ENCODE peak calls at places on chromosomes 4 and X, in eight cellular contexts. R is nephron progenitor cell; T is T-helper 9 cell; L is activated CD4-positive, alpha-beta T cell treated with anti-CD3 and anti-CD28 coated beads, Interleukin-2, amount 10 ng/mL, durations not matched to agents 7 days and 5 days; V is Calu3; M is neural progenitor cell; N is NCI-H1694; B is effector memory CD4-positive, alpha-beta T cell. X is an unnamed sample.

GRCh38 chrX:1153940-1154339 is 58.5 kb downstream of the CRLF2 start:
- DNase-seq in L (no peak), R (no peak), T (no peak), M (no peak), N (no peak), V (no peak), B (no peak), X (peak)

GRCh38 chr4:95462946-95463345 is 85.8 kb downstream of the UNC5C start:
- DNase-seq in L (no peak), M (no peak), T (no peak), R (no peak), N (no peak), B (no peak), V (no peak), X (no peak)

GRCh38 chr4:7289619-7290018 is 97.3 kb downstream of the SORCS2 start:
- DNase-seq in V (no peak), T (no peak), L (no peak), B (no peak), N (no peak), M (no peak), R (no peak), X (no peak)

GRCh38 chr4:25970691-25971427 is 56.8 kb downstream of the SMIM20 start:
- DNase-seq in V (peak), T (no peak), B (no peak), R (no peak), L (no peak), N (no peak), M (peak), X (peak)

GRCh38 chr4:142350886-142351285 is 495.2 kb downstream of the INPP4B start:
- DNase-seq in T (no peak), R (no peak), V (no peak), B (no peak), L (no peak), N (no peak), M (no peak), X (no peak)

GRCh38 chrX:8755116-8755515 is 23.2 kb upstream of the ANOS1 start:
- DNase-seq in M (peak), V (no peak), N (no peak), L (no peak), B (no peak), R (no peak), T (no peak), X (peak)

GRCh38 chr4:105092356-105092755 is 54.3 kb upstream of the TET2 start:
- DNase-seq in M (no peak), T (no peak), B (no peak), L (no peak), V (no peak), N (no peak), R (no peak), X (no peak)

GRCh38 chr4:53908661-53909078 is 155.7 kb downstream of the CHIC2 start:
- DNase-seq in N (peak), M (peak), R (peak), V (peak), L (peak), T (no peak), B (no peak), X (no peak)

GRCh38 chr4:182478475-182478874 is 235.3 kb downstream of the TENM3 start:
- DNase-seq in V (no peak), T (no peak), M (peak), B (no peak), L (no peak), N (peak), R (no peak), X (no peak)

GRCh38 chr4:100366213-100366612 is 151.6 kb downstream of the EMCN start:
- DNase-seq in M (no peak), R (no peak), N (no peak), L (no peak), V (no peak), T (no peak), B (no peak), X (peak)

GRCh38 chr4:70838972-70839536 is 636 bp downstream of the GRSF1 start:
- DNase-seq in M (peak), B (peak), V (peak), T (peak), R (peak), L (peak), N (no peak), X (peak)

GRCh38 chr4:186846426-186846825 is 122.8 kb upstream of the FAT1 start:
- DNase-seq in V (no peak), M (no peak), R (no peak), L (no peak), N (no peak), T (no peak), B (no peak), X (no peak)

GRCh38 chrX:69616520-69617203 is 749 bp downstream of the EDA start:
- DNase-seq in V (peak), N (no peak), L (no peak), B (peak), R (peak), T (peak), M (peak), X (peak)

GRCh38 chr4:141914746-141915145 is 278.4 kb downstream of the IL15 start:
- DNase-seq in R (no peak), V (no peak), B (no peak), L (no peak), M (no peak), N (no peak), T (no peak), X (no peak)

GRCh38 chrX:151174581-151175282 is 1.7 kb upstream of the GPR50 start:
- DNase-seq in R (peak), M (peak), T (no peak), N (no peak), L (no peak), V (no peak), B (no peak), X (peak)

GRCh38 chr4:45358573-45359506 is 632.5 kb upstream of the GNPDA2 start:
- DNase-seq in V (no peak), N (no peak), R (no peak), B (no peak), T (no peak), L (no peak), M (no peak), X (no peak)

GRCh38 chr4:56976878-56977320 is 507 bp downstream of the NOA1 start:
- DNase-seq in L (peak), B (peak), R (peak), N (peak), M (peak), V (peak), T (peak), X (peak)

GRCh38 chr4:41590591-41590990 is 52.6 kb downstream of the LIMCH1 start:
- DNase-seq in T (no peak), R (no peak), V (peak), N (peak), M (no peak), L (no peak), B (no peak), X (no peak)

GRCh38 chr4:175413561-175413960 is 398.5 kb downstream of the GPM6A start:
- DNase-seq in V (no peak), R (no peak), T (no peak), M (no peak), L (no peak), N (no peak), B (no peak), X (no peak)

GRCh38 chr4:145480257-145480656 is 1.4 kb upstream of the SMAD1 start:
- DNase-seq in L (no peak), N (no peak), B (no peak), T (no peak), V (no peak), M (no peak), R (no peak), X (no peak)

GRCh38 chrX:153853180-153853901 is 23.0 kb upstream of the PDZD4 start:
- DNase-seq in M (no peak), V (no peak), T (no peak), B (no peak), R (no peak), N (no peak), L (no peak), X (no peak)

GRCh38 chr4:7546809-7547367 is 112.2 kb upstream of the PSAPL1 start:
- DNase-seq in M (no peak), V (no peak), T (no peak), L (no peak), B (no peak), R (no peak), N (no peak), X (no peak)

GRCh38 chr4:37463457-37463856 is 218.9 kb downstream of the NWD2 start:
- DNase-seq in M (peak), R (no peak), L (no peak), T (no peak), B (no peak), N (no peak), V (peak), X (peak)

GRCh38 chrX:1466971-1467561 is 14.4 kb upstream of the ASMTL start:
- DNase-seq in L (peak), R (no peak), T (no peak), N (no peak), B (peak), M (no peak), V (no peak), X (peak)

GRCh38 chrX:10505726-10506125 is 114.7 kb downstream of the MID1 start:
- DNase-seq in L (no peak), T (no peak), B (no peak), V (no peak), R (no peak), N (no peak), M (no peak), X (no peak)

GRCh38 chr4:138953962-138954371 is 61.6 kb upstream of the NOCT start:
- DNase-seq in L (no peak), B (no peak), V (no peak), M (no peak), R (no peak), N (no peak), T (no peak), X (no peak)

GRCh38 chrX:41922125-41922521 is 1.2 kb downstream of the CASK start:
- DNase-seq in M (peak), R (no peak), N (peak), B (peak), L (peak), T (peak), V (no peak), X (no peak)

GRCh38 chr4:185839204-185839712 is 27.3 kb upstream of the SORBS2 start:
- DNase-seq in R (peak), T (no peak), B (no peak), L (no peak), M (peak), N (no peak), V (peak), X (peak)

GRCh38 chr4:56655209-56655626 is 25.9 kb downstream of the HOPX start:
- DNase-seq in B (no peak), N (no peak), V (peak), M (peak), R (peak), T (peak), L (peak), X (peak)

GRCh38 chr4:39812500-39812899 is 114.6 kb downstream of the UBE2K start:
- DNase-seq in M (no peak), N (no peak), V (no peak), B (peak), T (no peak), L (no peak), R (no peak), X (peak)

GRCh38 chr4:122762520-122762919 is 30.0 kb downstream of the BBS12 start:
- DNase-seq in V (no peak), N (no peak), R (no peak), T (no peak), M (no peak), B (no peak), L (peak), X (no peak)

GRCh38 chr4:135718019-135718418 is 1516.4 kb upstream of the PABPC4L start:
- DNase-seq in N (no peak), V (no peak), R (no peak), B (no peak), M (no peak), T (no peak), L (no peak), X (no peak)

GRCh38 chrX:19823031-19823430 is 64.4 kb downstream of the SH3KBP1 start:
- DNase-seq in M (no peak), T (no peak), L (no peak), V (no peak), N (no peak), R (no peak), B (no peak), X (no peak)